ENCODE peak calls at places on chromosomes 4 and X, in ten cellular contexts. F is osteoblast, M is tibial artery, N is Panc1, D is ascending aorta, X is left lung, E is PC-3, O is A549, B is transverse colon, K is HCT116. V is an unnamed sample.

GRCh38 chr4:125550769-125551168 is 236.0 kb downstream of the FAT4 start:
- DNase-seq in B (no peak), F (no peak), K (no peak), N (no peak), M (no peak), O (no peak), D (no peak), X (no peak), E (no peak), V (no peak)

GRCh38 chr4:113673450-113673849 is 88.1 kb downstream of the CAMK2D start:
- DNase-seq in E (peak; percentile 53), D (no peak), M (no peak), X (no peak), O (no peak), F (no peak), K (peak; percentile 19), B (peak; percentile 16), N (no peak), V (no peak)

GRCh38 chrX:9493936-9494335 is 29.1 kb downstream of the TBL1X start:
- DNase-seq in N (no peak), K (no peak), O (no peak), B (no peak), M (no peak), X (no peak), E (no peak), F (no peak), D (no peak), V (no peak)

GRCh38 chr4:102437111-102437510 is 64.0 kb upstream of the NFKB1 start:
- DNase-seq in X (no peak), N (no peak), B (no peak), O (no peak), D (no peak), E (no peak), K (no peak), F (no peak), M (no peak), V (no peak)

GRCh38 chrX:49166914-49167739 is 4.6 kb downstream of the MAGIX start:
- DNase-seq in N (no peak), O (no peak), E (peak; percentile 61), F (peak; percentile 96), X (peak; percentile 79), M (peak; percentile 81), D (peak; percentile 93), B (peak; percentile 74), K (no peak), V (peak; percentile 72)

GRCh38 chrX:101164766-101165590 is 54.6 kb upstream of the DRP2 start:
- DNase-seq in N (no peak), D (no peak), K (no peak), B (no peak), F (no peak), M (no peak), X (no peak), O (no peak), E (peak; percentile 21), V (no peak)

GRCh38 chr4:13892739-13893105 is 265.2 kb upstream of the BOD1L1 start:
- DNase-seq in O (peak; percentile 70), F (no peak), X (no peak), D (no peak), N (no peak), E (peak; percentile 26), B (no peak), M (no peak), K (no peak), V (no peak)

GRCh38 chr4:8335848-8336247 is 66.3 kb downstream of the HTRA3 start:
- DNase-seq in B (no peak), N (no peak), E (no peak), X (no peak), O (no peak), K (no peak), D (no peak), F (no peak), M (no peak), V (no peak)

GRCh38 chrX:107673933-107674479 is 45.7 kb downstream of the PRPS1 start:
- DNase-seq in M (peak; percentile 93), B (peak; percentile 88), D (peak; percentile 95), E (no peak), O (no peak), K (no peak), F (no peak), X (peak; percentile 88), N (no peak), V (peak; percentile 65)

GRCh38 chr4:128191115-128191897 is 96.3 kb downstream of the PGRMC2 start:
- DNase-seq in D (peak; percentile 74), N (peak; percentile 36), B (peak; percentile 60), K (peak; percentile 37), X (peak; percentile 45), O (peak; percentile 70), M (peak; percentile 60), E (peak; percentile 71), F (peak; percentile 82), V (peak; percentile 76)

DNA sequence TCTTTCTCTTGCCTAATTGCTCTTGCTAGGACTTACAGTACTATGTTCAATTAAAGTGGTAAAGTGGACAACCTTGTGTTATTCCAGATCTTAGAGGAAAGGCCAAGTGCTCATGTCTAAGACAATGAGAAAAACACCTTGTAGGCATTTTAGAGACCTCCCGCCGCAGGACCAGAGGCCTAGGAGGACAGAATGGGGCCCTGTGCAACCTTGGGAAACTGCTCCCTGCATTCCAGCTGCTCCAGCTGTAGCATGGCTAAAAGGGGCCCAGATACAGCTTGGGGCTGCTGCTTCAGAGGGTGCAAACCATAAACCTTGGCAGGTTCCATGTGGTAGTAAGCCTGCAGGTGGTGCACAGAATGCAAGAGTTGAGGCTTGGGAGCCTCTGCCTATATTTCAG is 101.0 kb downstream of the PGRMC2 start:
- DNase-seq in X (no peak), D (no peak), F (no peak), O (no peak), N (no peak), E (no peak), K (no peak), M (no peak), B (no peak), V (no peak)
- H3K9me3 ChIP-seq in X (no peaks in the 10 kb centered on the region), D (no peaks in the 10 kb centered on the region), F (no peaks in the 10 kb centered on the region), O (no peaks in the 10 kb centered on the region), N (peaks cover 3% of the 10 kb centered on the region), E (no peaks in the 10 kb centered on the region), K (no peaks in the 10 kb centered on the region), M (no peaks in the 10 kb centered on the region), B (no peaks in the 10 kb centered on the region), V (no peaks in the 10 kb centered on the region)

GRCh38 chrX:78513996-78514745 is 145.0 kb downstream of the RTL3 start:
- DNase-seq in K (no peak), M (no peak), F (no peak), E (no peak), X (no peak), N (no peak), D (no peak), B (no peak), O (no peak), V (no peak)

GRCh38 chrX:78517124-78517523 is 142.0 kb downstream of the RTL3 start:
- DNase-seq in O (no peak), B (no peak), N (no peak), M (no peak), K (no peak), F (no peak), E (peak; percentile 80), X (no peak), D (no peak), V (no peak)

DNA sequence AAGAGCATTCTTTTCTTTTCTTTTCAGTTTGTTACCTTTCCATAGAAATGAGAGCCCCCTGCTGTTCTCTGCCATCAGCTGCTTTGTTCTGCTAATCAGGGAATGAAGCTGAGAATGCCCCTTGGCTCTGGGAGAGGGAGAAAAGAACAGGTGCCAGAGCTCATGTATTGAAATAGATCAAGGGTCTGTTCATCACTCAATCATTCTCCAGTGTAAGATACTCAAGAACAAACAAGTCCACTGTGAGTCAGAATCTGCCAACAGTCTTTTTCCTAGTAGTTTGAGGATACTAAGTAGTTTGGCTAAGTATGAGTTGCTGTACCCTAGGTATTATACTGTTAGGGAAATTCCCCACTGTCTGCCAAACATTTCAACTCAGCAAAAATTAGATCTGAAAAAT is 144.3 kb downstream of the RTL3 start:
- DNase-seq in N (no peak), X (no peak), O (no peak), F (no peak), M (no peak), K (no peak), E (peak; percentile 63), B (no peak), D (no peak), V (no peak)
- TF ChIP-seq CTCF in N (peak; percentile 4), X (no peak), O (no peak), F (no peak), M (no peak), K (no peak), E (peak; percentile 49), B (no peak), D (no peak), V (no peak)

GRCh38 chrX:72526534-72527508 is 45.8 kb downstream of the HDAC8 start:
- DNase-seq in F (no peak), N (no peak), D (no peak), O (no peak), E (no peak), X (no peak), K (no peak), M (peak; percentile 21), B (no peak), V (peak; percentile 22)
- H3K9me3 ChIP-seq in F (no peaks in the 10 kb centered on the region), N (no peaks in the 10 kb centered on the region), D (no peaks in the 10 kb centered on the region), O (no peaks in the 10 kb centered on the region), E (no peaks in the 10 kb centered on the region), X (no peaks in the 10 kb centered on the region), K (no peaks in the 10 kb centered on the region), M (no peaks in the 10 kb centered on the region), B (no peaks in the 10 kb centered on the region), V (no peaks in the 10 kb centered on the region)

GRCh38 chr4:98599617-98600016 is 58.8 kb downstream of the TSPAN5 start:
- DNase-seq in D (no peak), E (no peak), O (no peak), K (no peak), X (no peak), N (no peak), B (no peak), F (no peak), M (no peak), V (no peak)

GRCh38 chr4:98602270-98602669 is 56.1 kb downstream of the TSPAN5 start:
- DNase-seq in O (no peak), B (no peak), K (no peak), X (no peak), F (no peak), M (no peak), E (no peak), D (no peak), N (no peak), V (no peak)

GRCh38 chr4:98604723-98605122 is 53.7 kb downstream of the TSPAN5 start:
- DNase-seq in X (no peak), F (no peak), B (no peak), K (no peak), E (no peak), N (no peak), D (no peak), O (no peak), M (no peak), V (no peak)

GRCh38 chr4:98603683-98604573 is 54.5 kb downstream of the TSPAN5 start:
- DNase-seq in M (no peak), F (no peak), D (no peak), O (no peak), E (no peak), N (no peak), K (no peak), X (no peak), B (no peak), V (no peak)

DNA sequence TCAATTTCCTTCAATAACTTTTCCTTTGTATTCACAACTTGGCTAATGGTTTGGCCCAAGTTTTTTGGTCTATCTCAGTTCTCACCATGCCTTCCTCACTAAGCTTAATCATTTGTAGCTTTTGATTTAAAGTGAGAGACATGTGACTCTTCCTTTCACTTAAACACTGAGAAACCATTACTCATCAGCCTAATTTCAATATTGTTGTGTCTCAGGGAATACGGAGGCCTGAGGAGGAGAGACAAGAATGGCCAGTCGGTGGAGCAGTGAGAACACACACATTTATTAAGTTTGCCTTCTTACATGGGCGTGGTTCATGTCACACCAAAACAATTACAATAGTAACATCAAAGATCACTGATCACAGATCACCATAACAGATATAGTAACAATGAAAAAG is 56.7 kb downstream of the TSPAN5 start:
- DNase-seq in K (no peak), O (no peak), N (no peak), B (no peak), M (no peak), F (peak; percentile 69), X (no peak), E (peak; percentile 16), D (no peak), V (no peak)
- TF ChIP-seq CTCF in K (no peak), O (no peak), N (no peak), B (no peak), M (no peak), F (peak; percentile 17), X (no peak), E (no peak), D (no peak), V (no peak)

V was measured in adrenal gland.